ENCODE peak calls at places on chromosomes 11 and 22, in five cellular contexts. X, Z, I, L and B are unnamed samples.

GRCh38 chr22:29964777-29965176 is 81.8 kb downstream of the MTMR3 start:
- DNase-seq in X (no peak), Z (no peak), I (no peak), L (no peak), B (no peak)

GRCh38 chr11:60985991-60986915 is 14.8 kb downstream of the CD6 start:
- DNase-seq in X (peak; percentile 46), Z (no peak), I (no peak), L (no peak), B (peak; percentile 3)

GRCh38 chr11:47997063-47998053 is 17.0 kb downstream of the PTPRJ start:
- DNase-seq in X (no peak), Z (no peak), I (peak; percentile 65), L (no peak), B (peak; percentile 47)

GRCh38 chr11:35165416-35166368 is 26.7 kb downstream of the CD44 start:
- DNase-seq in X (peak; percentile 50), Z (no peak), I (no peak), L (no peak), B (peak; percentile 21)

GRCh38 chr11:23973244-23973643 is 523.6 kb upstream of the LUZP2 start:
- DNase-seq in X (no peak), Z (no peak), I (peak; percentile 71), L (no peak), B (no peak)

GRCh38 chr22:43018615-43019014 is 3.7 kb upstream of the PACSIN2 start:
- DNase-seq in X (no peak), Z (no peak), I (no peak), L (no peak), B (no peak)

GRCh38 chr22:45202333-45203149 is 38.2 kb downstream of the KIAA0930 start:
- DNase-seq in X (peak; percentile 32), Z (no peak), I (no peak), L (no peak), B (peak; percentile 89)

GRCh38 chr11:36425593-36426206 is 84.4 kb downstream of the TRAF6 start:
- DNase-seq in X (peak; percentile 52), Z (no peak), I (no peak), L (no peak), B (no peak)

GRCh38 chr11:12693485-12694181 is 19.4 kb downstream of the TEAD1 start:
- DNase-seq in X (peak; percentile 99), Z (no peak), I (peak; percentile 54), L (no peak), B (peak; percentile 42)

GRCh38 chr11:65292866-65293265 is 21.8 kb upstream of the CDC42EP2 start:
- DNase-seq in X (no peak), Z (no peak), I (no peak), L (no peak), B (no peak)

GRCh38 chr11:60924110-60924905 is at the start of gene TMEM132A:
- DNase-seq in X (peak; percentile 68), Z (peak; percentile 63), I (peak; percentile 92), L (peak; percentile 90), B (peak; percentile 58)

GRCh38 chr11:35725880-35726279 is 63.3 kb downstream of the TRIM44 start:
- DNase-seq in X (peak; percentile 88), Z (no peak), I (no peak), L (no peak), B (no peak)

GRCh38 chr22:42410708-42411107 is 21.5 kb downstream of the NFAM1 start:
- DNase-seq in X (no peak), Z (no peak), I (no peak), L (no peak), B (no peak)

GRCh38 chr11:108405706-108406105 is 61.6 kb downstream of the C11orf65 start:
- DNase-seq in X (peak; percentile 7), Z (no peak), I (no peak), L (no peak), B (no peak)

GRCh38 chr11:70912226-70912840 is 340.0 kb downstream of the SHANK2 start:
- DNase-seq in X (peak; percentile 75), Z (no peak), I (no peak), L (no peak), B (no peak)

GRCh38 chr11:128415539-128415938 is 171.8 kb downstream of the ETS1 start:
- DNase-seq in X (peak; percentile 84), Z (no peak), I (no peak), L (no peak), B (no peak)

GRCh38 chr11:36361901-36362391 is 65.9 kb downstream of the PRR5L start:
- DNase-seq in X (peak; percentile 85), Z (no peak), I (peak; percentile 94), L (peak; percentile 48), B (peak; percentile 59)

GRCh38 chr11:81432333-81432732 is 1301.3 kb downstream of the FAM181B start:
- DNase-seq in X (no peak), Z (no peak), I (no peak), L (no peak), B (no peak)

GRCh38 chr11:122664188-122664587 is 8.7 kb downstream of the UBASH3B start:
- DNase-seq in X (peak; percentile 57), Z (no peak), I (no peak), L (no peak), B (no peak)

GRCh38 chr22:24775769-24776492 is 1.4 kb upstream of the PIWIL3 start:
- DNase-seq in X (peak; percentile 26), Z (no peak), I (peak; percentile 75), L (no peak), B (peak; percentile 94)

GRCh38 chr11:71452354-71453020 is 516 bp upstream of the NADSYN1 start:
- DNase-seq in X (peak; percentile 35), Z (no peak), I (peak; percentile 9), L (no peak), B (peak; percentile 16)

GRCh38 chr11:111162306-111162705 is 83.2 kb upstream of the POU2AF2 start:
- DNase-seq in X (peak; percentile 59), Z (no peak), I (peak; percentile 72), L (no peak), B (no peak)

GRCh38 chr11:2913029-2913431 is 16.2 kb downstream of the PHLDA2 start:
- DNase-seq in X (peak; percentile 44), Z (no peak), I (peak; percentile 53), L (no peak), B (no peak)

GRCh38 chr11:126083829-126084607 is 21.4 kb upstream of the CDON start:
- DNase-seq in X (no peak), Z (peak; percentile 73), I (no peak), L (no peak), B (no peak)

GRCh38 chr11:66221726-66222236 is 46.7 kb upstream of the RAB1B start:
- DNase-seq in X (peak; percentile 24), Z (no peak), I (peak; percentile 39), L (no peak), B (no peak)

GRCh38 chr22:48433647-48434046 is 1394.0 kb downstream of the BRD1 start:
- DNase-seq in X (no peak), Z (no peak), I (no peak), L (no peak), B (no peak)

GRCh38 chr11:117010808-117011540 is 87.3 kb downstream of the SIK3 start:
- DNase-seq in X (peak; percentile 92), Z (no peak), I (no peak), L (no peak), B (peak; percentile 71)

GRCh38 chr11:114039551-114039950 is 20.0 kb upstream of the ZBTB16 start:
- DNase-seq in X (no peak), Z (no peak), I (no peak), L (no peak), B (no peak)

GRCh38 chr11:115590254-115590653 is 86.0 kb upstream of the CADM1 start:
- DNase-seq in X (no peak), Z (no peak), I (no peak), L (no peak), B (no peak)

GRCh38 chr22:35205956-35206355 is 51.3 kb upstream of the HMGXB4 start:
- DNase-seq in X (peak; percentile 72), Z (no peak), I (peak; percentile 52), L (no peak), B (no peak)

GRCh38 chr11:121152764-121153163 is 51.7 kb downstream of the TECTA start:
- DNase-seq in X (no peak), Z (no peak), I (no peak), L (no peak), B (peak; percentile 1)

GRCh38 chr11:11978792-11979486 is 29.5 kb downstream of the DKK3 start:
- DNase-seq in X (peak; percentile 80), Z (no peak), I (peak; percentile 86), L (peak; percentile 41), B (no peak)

GRCh38 chr22:39282642-39283311 is 36.6 kb downstream of the RPL3 start:
- DNase-seq in X (no peak), Z (no peak), I (no peak), L (no peak), B (no peak)
- H3K4ac ChIP-seq in X (peak overlapping the region; percentile 81), Z (peak overlapping the region; percentile 41), I (no peak overlapping the region), L (peak overlapping the region; percentile 53), B (no peak overlapping the region)

GRCh38 chr11:9438611-9439010 is 22.2 kb upstream of the ZNF143 start:
- DNase-seq in X (peak; percentile 4), Z (no peak), I (no peak), L (no peak), B (no peak)
- H3K4ac ChIP-seq in X (no peak overlapping the region), Z (no peak overlapping the region), I (no peak overlapping the region), L (no peak overlapping the region), B (no peak overlapping the region)

DNA sequence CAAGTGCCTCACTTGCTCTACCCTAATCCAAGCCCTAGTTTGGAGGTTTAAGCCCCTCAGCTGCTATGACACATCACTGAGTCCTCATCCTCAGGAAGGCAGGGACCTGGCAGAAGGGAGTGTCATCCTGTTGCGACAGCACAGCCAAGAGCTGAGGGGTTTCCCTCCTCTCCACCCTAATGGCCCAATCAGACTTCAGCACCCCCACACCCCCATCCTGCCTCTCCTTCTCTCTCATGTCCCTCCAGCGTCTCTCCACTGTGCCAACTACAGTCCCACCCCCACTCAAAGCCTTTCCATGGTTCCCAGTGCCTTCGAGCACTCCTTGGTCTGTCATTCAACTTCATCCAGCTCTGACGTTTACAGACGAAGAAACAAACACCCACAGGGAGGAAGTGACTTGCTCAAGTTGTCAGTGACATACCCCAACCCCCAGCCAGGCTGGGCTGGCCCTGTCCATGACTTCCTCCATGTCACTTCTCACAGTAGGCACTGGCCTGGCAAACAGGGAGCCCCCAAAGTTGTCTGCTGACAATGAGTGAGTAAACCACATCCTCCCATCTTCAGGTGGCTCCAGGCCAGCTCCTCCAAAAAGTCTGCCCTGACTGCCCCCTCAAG is 15.6 kb downstream of the ARAP1 start:
- DNase-seq in X (peak; percentile 77), Z (no peak), I (peak; percentile 76), L (no peak), B (peak; percentile 39)
- H3K4ac ChIP-seq in X (peak overlapping the region; percentile 62), Z (no peak overlapping the region), I (peak overlapping the region; percentile 38), L (no peak overlapping the region), B (no peak overlapping the region)

DNA sequence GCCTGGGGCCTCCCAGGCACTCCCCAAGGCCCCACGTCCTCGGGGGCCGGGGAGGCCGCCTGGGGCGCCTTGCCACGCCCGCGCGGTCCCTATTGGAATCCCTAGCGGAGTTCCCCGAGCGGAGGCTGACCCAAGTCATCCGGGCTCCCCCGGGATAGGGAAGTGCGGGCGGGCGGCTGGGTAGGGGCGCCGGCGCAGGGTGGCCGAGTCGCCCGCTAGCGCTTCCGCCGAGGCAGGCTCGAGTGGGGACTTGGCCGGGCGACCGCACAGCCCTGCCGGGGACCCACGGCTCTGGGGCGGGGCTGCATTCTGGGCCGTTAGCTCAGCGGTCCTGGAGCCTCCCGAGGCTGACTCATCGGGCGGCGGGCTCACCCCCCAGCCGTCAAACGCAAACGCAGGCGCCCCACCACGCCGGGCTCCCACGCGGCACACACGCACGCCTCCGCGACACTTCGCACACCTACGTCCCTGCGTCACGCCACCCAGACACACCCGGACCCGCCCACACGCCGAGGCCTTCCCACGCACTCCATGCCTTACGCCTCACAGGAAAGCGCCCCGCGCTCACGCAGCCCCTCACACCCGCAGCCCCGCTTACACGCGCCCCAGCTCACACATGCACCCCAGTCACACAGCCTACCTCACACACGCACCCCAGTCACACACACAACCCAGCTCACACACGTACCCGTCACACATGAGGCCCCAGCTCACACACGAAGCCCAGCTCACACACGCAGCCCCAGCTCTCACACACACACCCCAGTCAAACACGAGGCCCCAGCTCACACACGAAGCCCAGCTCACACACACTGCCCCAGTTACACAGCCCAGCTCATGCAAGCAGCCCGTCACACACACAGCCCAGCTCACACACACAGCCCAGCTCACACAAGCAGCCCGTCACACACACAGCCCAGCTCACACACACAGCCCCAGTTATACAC is 1.1 kb downstream of the PHLDB1 start:
- DNase-seq in X (peak; percentile 85), Z (no peak), I (peak; percentile 17), L (peak; percentile 75), B (peak; percentile 70)
- H3K4ac ChIP-seq in X (peak overlapping the region; percentile 100), Z (peak overlapping the region; percentile 93), I (no peak overlapping the region), L (no peak overlapping the region), B (no peak overlapping the region)